ENCODE peak calls at places on chromosomes 11 and 22, in four cellular contexts. One of them, this sample, is unnamed.

GRCh38 chr22:30021881-30022619 is 58.2 kb upstream of the HORMAD2 start:
- DNase-seq in lung: no peak
- DNase-seq in body of pancreas: no peak
- DNase-seq in PC-3: no peak
- DNase-seq in this sample: peak

GRCh38 chr22:44172370-44173108 is 8.2 kb upstream of the PARVG start:
- DNase-seq in PC-3: no peak
- DNase-seq in lung: peak
- DNase-seq in body of pancreas: peak
- DNase-seq in this sample: peak

GRCh38 chr22:17867160-17867785 is 93.0 kb upstream of the BID start:
- DNase-seq in lung: no peak
- DNase-seq in PC-3: no peak
- DNase-seq in body of pancreas: peak
- DNase-seq in this sample: no peak

GRCh38 chr22:46976598-46976997 is 214.1 kb downstream of the TBC1D22A start:
- DNase-seq in lung: no peak
- DNase-seq in body of pancreas: no peak
- DNase-seq in PC-3: no peak
- DNase-seq in this sample: no peak

GRCh38 chr11:103920933-103921332 is 115.5 kb upstream of the DDI1 start:
- DNase-seq in PC-3: no peak
- DNase-seq in body of pancreas: no peak
- DNase-seq in lung: no peak
- DNase-seq in this sample: no peak

GRCh38 chr22:48334971-48335370 is 1492.7 kb downstream of the BRD1 start:
- DNase-seq in PC-3: no peak
- DNase-seq in body of pancreas: no peak
- DNase-seq in lung: no peak
- DNase-seq in this sample: no peak

GRCh38 chr11:125263268-125263790 is 98.8 kb downstream of the PKNOX2 start:
- DNase-seq in PC-3: no peak
- DNase-seq in lung: peak
- DNase-seq in body of pancreas: peak
- DNase-seq in this sample: peak

GRCh38 chr11:112225753-112226061 is 521 bp upstream of the PTS start:
- DNase-seq in PC-3: no peak
- DNase-seq in body of pancreas: no peak
- DNase-seq in lung: no peak
- DNase-seq in this sample: no peak

GRCh38 chr11:1637628-1638027 is 8.1 kb downstream of the KRTAP5-5 start:
- DNase-seq in PC-3: no peak
- DNase-seq in lung: no peak
- DNase-seq in body of pancreas: no peak
- DNase-seq in this sample: no peak

GRCh38 chr11:129854229-129854805 is 38.7 kb downstream of the TMEM45B start:
- DNase-seq in lung: no peak
- DNase-seq in body of pancreas: no peak
- DNase-seq in PC-3: peak
- DNase-seq in this sample: no peak

GRCh38 chr22:39661842-39662676 is 91.5 kb downstream of the CACNA1I start:
- DNase-seq in body of pancreas: peak
- DNase-seq in PC-3: no peak
- DNase-seq in lung: no peak
- DNase-seq in this sample: peak

GRCh38 chr22:23204541-23205157 is 24.3 kb downstream of the BCR start:
- DNase-seq in body of pancreas: peak
- DNase-seq in PC-3: no peak
- DNase-seq in lung: peak
- DNase-seq in this sample: peak

GRCh38 chr11:92528051-92528450 is 303.4 kb downstream of the FAT3 start:
- DNase-seq in PC-3: peak
- DNase-seq in lung: no peak
- DNase-seq in body of pancreas: no peak
- DNase-seq in this sample: no peak

GRCh38 chr11:116861539-116861938 is 24.1 kb upstream of the APOA1 start:
- DNase-seq in lung: no peak
- DNase-seq in body of pancreas: no peak
- DNase-seq in PC-3: peak
- DNase-seq in this sample: no peak

GRCh38 chr11:122097419-122098001 is 18.5 kb downstream of the BLID start:
- DNase-seq in lung: no peak
- DNase-seq in PC-3: no peak
- DNase-seq in body of pancreas: no peak
- DNase-seq in this sample: no peak

GRCh38 chr11:45073575-45074225 is 72.7 kb upstream of the PRDM11 start:
- DNase-seq in lung: no peak
- DNase-seq in PC-3: no peak
- DNase-seq in body of pancreas: no peak
- DNase-seq in this sample: no peak

GRCh38 chr22:46604306-46604690 is 15.9 kb upstream of the GRAMD4 start:
- DNase-seq in lung: no peak
- DNase-seq in body of pancreas: no peak
- DNase-seq in PC-3: no peak
- DNase-seq in this sample: no peak

GRCh38 chr11:102099755-102100154 is 10.5 kb upstream of the YAP1 start:
- DNase-seq in lung: no peak
- DNase-seq in body of pancreas: no peak
- DNase-seq in PC-3: no peak
- DNase-seq in this sample: no peak

GRCh38 chr11:71302911-71303310 is 50.5 kb upstream of the SHANK2 start:
- DNase-seq in PC-3: peak
- DNase-seq in lung: peak
- DNase-seq in body of pancreas: no peak
- DNase-seq in this sample: peak

GRCh38 chr11:130608267-130608666 is 159.8 kb downstream of the ADAMTS15 start:
- DNase-seq in PC-3: no peak
- DNase-seq in lung: no peak
- DNase-seq in body of pancreas: no peak
- DNase-seq in this sample: no peak

GRCh38 chr11:125170001-125170405 is 5.5 kb downstream of the PKNOX2 start:
- DNase-seq in lung: no peak
- DNase-seq in body of pancreas: peak
- DNase-seq in PC-3: no peak
- DNase-seq in this sample: no peak

GRCh38 chr22:42353883-42354727 is 78.1 kb downstream of the NFAM1 start:
- DNase-seq in lung: no peak
- DNase-seq in body of pancreas: peak
- DNase-seq in PC-3: no peak
- DNase-seq in this sample: no peak

GRCh38 chr11:57406337-57406904 is 16.0 kb upstream of the PRG2 start:
- DNase-seq in PC-3: peak
- DNase-seq in body of pancreas: peak
- DNase-seq in lung: no peak
- DNase-seq in this sample: no peak

GRCh38 chr11:17697175-17697949 is 22.0 kb upstream of the MYOD1 start:
- DNase-seq in body of pancreas: no peak
- DNase-seq in PC-3: no peak
- DNase-seq in lung: no peak
- DNase-seq in this sample: no peak

GRCh38 chr11:69475141-69475865 is 6.2 kb upstream of the LINC01488 start:
- DNase-seq in PC-3: no peak
- DNase-seq in lung: no peak
- DNase-seq in body of pancreas: no peak
- DNase-seq in this sample: no peak

GRCh38 chr11:9642894-9643293 is 21.0 kb upstream of the SWAP70 start:
- DNase-seq in body of pancreas: no peak
- DNase-seq in PC-3: no peak
- DNase-seq in lung: no peak
- DNase-seq in this sample: no peak

GRCh38 chr11:134248910-134249480 is 4.2 kb downstream of the THYN1 start:
- DNase-seq in body of pancreas: no peak
- DNase-seq in lung: no peak
- DNase-seq in PC-3: no peak
- DNase-seq in this sample: no peak

GRCh38 chr11:131624526-131624925 is 254.1 kb downstream of the NTM start:
- DNase-seq in PC-3: no peak
- DNase-seq in lung: no peak
- DNase-seq in body of pancreas: no peak
- DNase-seq in this sample: no peak

GRCh38 chr11:130102457-130103249 is 33.0 kb downstream of the APLP2 start:
- DNase-seq in lung: no peak
- DNase-seq in PC-3: no peak
- DNase-seq in body of pancreas: no peak
- DNase-seq in this sample: no peak

GRCh38 chr11:10926801-10927200 is 68.9 kb upstream of the ZBED5 start:
- DNase-seq in lung: no peak
- DNase-seq in body of pancreas: no peak
- DNase-seq in PC-3: peak
- DNase-seq in this sample: no peak

GRCh38 chr11:18617688-18618340 is 16.3 kb downstream of the SPTY2D1 start:
- DNase-seq in body of pancreas: no peak
- DNase-seq in PC-3: no peak
- DNase-seq in lung: no peak
- DNase-seq in this sample: no peak

GRCh38 chr11:1353383-1354124 is 36.2 kb upstream of the BRSK2 start:
- DNase-seq in PC-3: no peak
- DNase-seq in lung: no peak
- DNase-seq in body of pancreas: no peak
- DNase-seq in this sample: no peak

GRCh38 chr11:36711104-36711825 is 113.2 kb upstream of the RAG2 start:
- DNase-seq in lung: no peak
- DNase-seq in body of pancreas: peak
- DNase-seq in PC-3: peak
- DNase-seq in this sample: no peak
- TF ChIP-seq CTCF in lung: no peak
- TF ChIP-seq CTCF in body of pancreas: no peak
- TF ChIP-seq CTCF in PC-3: peak
- TF ChIP-seq CTCF in this sample: no peak

GRCh38 chr11:76782526-76783293 is 446 bp upstream of the TSKU start:
- DNase-seq in body of pancreas: peak
- DNase-seq in PC-3: peak
- DNase-seq in lung: peak
- DNase-seq in this sample: peak
- H3K4me3 ChIP-seq in body of pancreas: no peak
- H3K4me3 ChIP-seq in PC-3: peak
- H3K4me3 ChIP-seq in lung: peak
- H3K4me3 ChIP-seq in this sample: peak

DNA sequence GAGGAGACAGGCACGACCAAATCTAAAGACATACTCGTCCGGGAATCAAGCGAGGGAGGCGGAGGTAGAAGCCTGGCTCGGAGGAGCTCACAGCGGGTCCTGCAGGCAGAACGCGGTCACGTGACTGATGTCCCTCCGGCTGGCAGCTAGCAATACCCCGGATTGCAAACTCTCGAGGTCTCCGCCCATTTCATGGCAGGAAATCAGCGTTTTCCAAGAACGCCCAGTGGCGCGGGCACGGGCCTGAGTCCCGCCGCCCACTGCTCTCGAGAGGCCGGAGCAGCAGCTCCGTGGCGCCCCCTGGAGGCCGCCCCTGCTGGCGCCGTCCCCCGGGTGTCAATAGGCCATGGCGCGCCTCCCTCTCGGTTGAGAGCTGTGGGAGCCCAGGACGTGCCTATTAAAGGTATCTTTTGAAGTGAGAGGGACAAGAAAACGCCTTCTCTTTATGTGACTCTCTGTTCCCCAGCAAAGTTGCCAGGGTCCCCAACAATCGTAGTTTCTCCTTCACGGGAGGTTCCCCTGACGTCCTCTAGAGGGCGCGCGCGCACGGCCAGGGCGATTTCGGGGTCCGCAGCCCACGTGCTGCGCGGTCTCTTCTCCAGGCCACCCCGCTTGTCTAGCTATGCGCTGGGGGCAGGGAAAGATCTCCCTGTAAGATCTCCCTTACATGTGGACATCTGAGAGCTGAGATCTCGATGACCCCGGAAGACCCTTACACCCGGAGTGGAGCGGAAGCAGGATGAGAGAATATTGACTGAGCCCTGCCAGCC is 37.3 kb upstream of the RBFOX2 start:
- DNase-seq in body of pancreas: peak
- DNase-seq in PC-3: peak
- DNase-seq in lung: peak
- DNase-seq in this sample: peak
- TF ChIP-seq CTCF in body of pancreas: peak
- TF ChIP-seq CTCF in PC-3: peak
- TF ChIP-seq CTCF in lung: peak
- TF ChIP-seq CTCF in this sample: peak

GRCh38 chr11:30800904-30801303 is 214.8 kb upstream of the MPPED2 start:
- DNase-seq in PC-3: no peak
- DNase-seq in lung: no peak
- DNase-seq in body of pancreas: no peak
- DNase-seq in this sample: no peak
- H3K4me3 ChIP-seq in PC-3: no peak
- H3K4me3 ChIP-seq in lung: no peak
- H3K4me3 ChIP-seq in body of pancreas: no peak
- H3K4me3 ChIP-seq in this sample: no peak